ENCODE peak calls at places on chromosomes 5 and 9, in seven cellular contexts. One of them, this sample, is unnamed.

GRCh38 chr5:168198359-168198758 is 93.1 kb upstream of the WWC1 start:
- DNase-seq in ovary: no peak
- DNase-seq in upper lobe of left lung: no peak
- DNase-seq in fibroblast of the aortic adventitia: no peak
- DNase-seq in thyroid gland: no peak
- DNase-seq in mammary epithelial cell: no peak
- DNase-seq in osteoblast: no peak
- DNase-seq in this sample: no peak

GRCh38 chr5:1480217-1480616 is 35.0 kb upstream of the SLC6A3 start:
- DNase-seq in ovary: no peak
- DNase-seq in upper lobe of left lung: peak
- DNase-seq in fibroblast of the aortic adventitia: no peak
- DNase-seq in thyroid gland: no peak
- DNase-seq in mammary epithelial cell: no peak
- DNase-seq in osteoblast: peak
- DNase-seq in this sample: no peak

GRCh38 chr9:135885100-135885853 is 22.1 kb downstream of the CAMSAP1 start:
- DNase-seq in ovary: no peak
- DNase-seq in upper lobe of left lung: no peak
- DNase-seq in fibroblast of the aortic adventitia: peak
- DNase-seq in thyroid gland: no peak
- DNase-seq in mammary epithelial cell: no peak
- DNase-seq in osteoblast: peak
- DNase-seq in this sample: no peak

GRCh38 chr5:107424461-107424860 is 246.3 kb downstream of the EFNA5 start:
- DNase-seq in ovary: no peak
- DNase-seq in upper lobe of left lung: no peak
- DNase-seq in fibroblast of the aortic adventitia: peak
- DNase-seq in thyroid gland: no peak
- DNase-seq in mammary epithelial cell: no peak
- DNase-seq in osteoblast: no peak
- DNase-seq in this sample: no peak

GRCh38 chr9:463455-464125 is 248.9 kb downstream of the DOCK8 start:
- DNase-seq in ovary: no peak
- DNase-seq in upper lobe of left lung: no peak
- DNase-seq in fibroblast of the aortic adventitia: no peak
- DNase-seq in thyroid gland: no peak
- DNase-seq in mammary epithelial cell: no peak
- DNase-seq in osteoblast: no peak
- DNase-seq in this sample: no peak

GRCh38 chr9:42852133-42852532 is 668.7 kb downstream of the SPATA31A6 start:
- DNase-seq in ovary: no peak
- DNase-seq in upper lobe of left lung: peak
- DNase-seq in fibroblast of the aortic adventitia: peak
- DNase-seq in thyroid gland: peak
- DNase-seq in mammary epithelial cell: peak
- DNase-seq in osteoblast: peak
- DNase-seq in this sample: peak

GRCh38 chr9:116156621-116157314 is 3.2 kb downstream of the PAPPA start:
- DNase-seq in ovary: peak
- DNase-seq in upper lobe of left lung: peak
- DNase-seq in fibroblast of the aortic adventitia: peak
- DNase-seq in thyroid gland: peak
- DNase-seq in mammary epithelial cell: no peak
- DNase-seq in osteoblast: peak
- DNase-seq in this sample: no peak

GRCh38 chr9:18490591-18491370 is 16.8 kb downstream of the ADAMTSL1 start:
- DNase-seq in ovary: peak
- DNase-seq in upper lobe of left lung: no peak
- DNase-seq in fibroblast of the aortic adventitia: peak
- DNase-seq in thyroid gland: no peak
- DNase-seq in mammary epithelial cell: peak
- DNase-seq in osteoblast: no peak
- DNase-seq in this sample: peak

GRCh38 chr5:86968311-86968753 is 299.4 kb upstream of the RASA1 start:
- DNase-seq in ovary: no peak
- DNase-seq in upper lobe of left lung: no peak
- DNase-seq in fibroblast of the aortic adventitia: peak
- DNase-seq in thyroid gland: peak
- DNase-seq in mammary epithelial cell: peak
- DNase-seq in osteoblast: peak
- DNase-seq in this sample: peak

GRCh38 chr5:88398316-88398715 is 129.7 kb upstream of the TMEM161B start:
- DNase-seq in ovary: no peak
- DNase-seq in upper lobe of left lung: no peak
- DNase-seq in fibroblast of the aortic adventitia: no peak
- DNase-seq in thyroid gland: no peak
- DNase-seq in mammary epithelial cell: no peak
- DNase-seq in osteoblast: no peak
- DNase-seq in this sample: no peak

GRCh38 chr5:96470825-96471224 is 37.8 kb upstream of the PCSK1 start:
- DNase-seq in ovary: no peak
- DNase-seq in upper lobe of left lung: no peak
- DNase-seq in fibroblast of the aortic adventitia: no peak
- DNase-seq in thyroid gland: no peak
- DNase-seq in mammary epithelial cell: no peak
- DNase-seq in osteoblast: no peak
- DNase-seq in this sample: no peak

GRCh38 chr9:121559183-121559582 is 59.5 kb upstream of the GGTA1 start:
- DNase-seq in ovary: no peak
- DNase-seq in upper lobe of left lung: no peak
- DNase-seq in fibroblast of the aortic adventitia: peak
- DNase-seq in thyroid gland: peak
- DNase-seq in mammary epithelial cell: no peak
- DNase-seq in osteoblast: no peak
- DNase-seq in this sample: no peak

GRCh38 chr9:106769331-106769730 is 93.6 kb upstream of the ZNF462 start:
- DNase-seq in ovary: no peak
- DNase-seq in upper lobe of left lung: no peak
- DNase-seq in fibroblast of the aortic adventitia: no peak
- DNase-seq in thyroid gland: no peak
- DNase-seq in mammary epithelial cell: no peak
- DNase-seq in osteoblast: no peak
- DNase-seq in this sample: no peak

GRCh38 chr5:159951387-159951786 is 35.1 kb downstream of the ADRA1B start:
- DNase-seq in ovary: no peak
- DNase-seq in upper lobe of left lung: no peak
- DNase-seq in fibroblast of the aortic adventitia: no peak
- DNase-seq in thyroid gland: no peak
- DNase-seq in mammary epithelial cell: no peak
- DNase-seq in osteoblast: no peak
- DNase-seq in this sample: no peak

GRCh38 chr5:177312649-177313181 is 1.0 kb upstream of the MXD3 start:
- DNase-seq in ovary: no peak
- DNase-seq in upper lobe of left lung: no peak
- DNase-seq in fibroblast of the aortic adventitia: no peak
- DNase-seq in thyroid gland: no peak
- DNase-seq in mammary epithelial cell: no peak
- DNase-seq in osteoblast: peak
- DNase-seq in this sample: no peak

GRCh38 chr5:172505840-172506638 is 51.7 kb upstream of the SH3PXD2B start:
- DNase-seq in ovary: no peak
- DNase-seq in upper lobe of left lung: no peak
- DNase-seq in fibroblast of the aortic adventitia: no peak
- DNase-seq in thyroid gland: no peak
- DNase-seq in mammary epithelial cell: no peak
- DNase-seq in osteoblast: no peak
- DNase-seq in this sample: no peak

GRCh38 chr5:62260510-62260909 is 45.5 kb upstream of the KIF2A start:
- DNase-seq in ovary: no peak
- DNase-seq in upper lobe of left lung: no peak
- DNase-seq in fibroblast of the aortic adventitia: peak
- DNase-seq in thyroid gland: no peak
- DNase-seq in mammary epithelial cell: no peak
- DNase-seq in osteoblast: peak
- DNase-seq in this sample: no peak

GRCh38 chr5:179154991-179155955 is 95.1 kb downstream of the ZNF354C start:
- DNase-seq in ovary: no peak
- DNase-seq in upper lobe of left lung: no peak
- DNase-seq in fibroblast of the aortic adventitia: no peak
- DNase-seq in thyroid gland: no peak
- DNase-seq in mammary epithelial cell: no peak
- DNase-seq in osteoblast: peak
- DNase-seq in this sample: no peak

GRCh38 chr5:98722188-98722587 is 51.3 kb upstream of the RGMB start:
- DNase-seq in ovary: no peak
- DNase-seq in upper lobe of left lung: no peak
- DNase-seq in fibroblast of the aortic adventitia: no peak
- DNase-seq in thyroid gland: no peak
- DNase-seq in mammary epithelial cell: no peak
- DNase-seq in osteoblast: no peak
- DNase-seq in this sample: no peak

GRCh38 chr9:77498891-77499290 is 149.2 kb downstream of the GNA14 start:
- DNase-seq in ovary: no peak
- DNase-seq in upper lobe of left lung: no peak
- DNase-seq in fibroblast of the aortic adventitia: peak
- DNase-seq in thyroid gland: no peak
- DNase-seq in mammary epithelial cell: no peak
- DNase-seq in osteoblast: no peak
- DNase-seq in this sample: no peak

GRCh38 chr9:83622433-83622813 is 520 bp upstream of the IDNK start:
- DNase-seq in ovary: no peak
- DNase-seq in upper lobe of left lung: no peak
- DNase-seq in fibroblast of the aortic adventitia: no peak
- DNase-seq in thyroid gland: no peak
- DNase-seq in mammary epithelial cell: no peak
- DNase-seq in osteoblast: no peak
- DNase-seq in this sample: no peak

GRCh38 chr5:155150012-155150411 is 136.5 kb downstream of the KIF4B start:
- DNase-seq in ovary: no peak
- DNase-seq in upper lobe of left lung: no peak
- DNase-seq in fibroblast of the aortic adventitia: no peak
- DNase-seq in thyroid gland: no peak
- DNase-seq in mammary epithelial cell: no peak
- DNase-seq in osteoblast: no peak
- DNase-seq in this sample: no peak

GRCh38 chr5:155144956-155145355 is 131.4 kb downstream of the KIF4B start:
- DNase-seq in ovary: no peak
- DNase-seq in upper lobe of left lung: no peak
- DNase-seq in fibroblast of the aortic adventitia: no peak
- DNase-seq in thyroid gland: no peak
- DNase-seq in mammary epithelial cell: no peak
- DNase-seq in osteoblast: no peak
- DNase-seq in this sample: no peak

GRCh38 chr5:155148694-155149093 is 135.1 kb downstream of the KIF4B start:
- DNase-seq in ovary: no peak
- DNase-seq in upper lobe of left lung: no peak
- DNase-seq in fibroblast of the aortic adventitia: no peak
- DNase-seq in thyroid gland: no peak
- DNase-seq in mammary epithelial cell: no peak
- DNase-seq in osteoblast: no peak
- DNase-seq in this sample: no peak

DNA sequence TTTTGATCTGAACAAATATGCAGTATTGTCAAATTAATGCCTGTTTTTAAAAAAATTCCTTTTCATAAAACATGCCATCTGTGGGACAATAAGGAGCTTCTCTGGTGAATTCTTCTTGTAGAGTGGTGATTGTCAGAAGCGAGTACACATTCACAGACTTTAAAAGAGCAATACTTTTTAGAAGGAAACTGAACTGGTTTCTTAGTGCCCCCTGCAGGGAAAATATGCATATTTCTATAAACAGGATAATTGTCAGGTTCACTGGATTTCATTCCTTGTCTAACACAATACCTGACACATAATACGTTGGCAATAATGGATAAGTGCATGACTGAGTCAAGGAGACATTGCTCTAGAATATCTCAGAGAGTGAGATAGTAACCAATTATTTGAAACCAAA is 133.7 kb downstream of the KIF4B start:
- DNase-seq in ovary: no peak
- DNase-seq in upper lobe of left lung: no peak
- DNase-seq in fibroblast of the aortic adventitia: peak
- DNase-seq in thyroid gland: no peak
- DNase-seq in mammary epithelial cell: no peak
- DNase-seq in osteoblast: peak
- DNase-seq in this sample: no peak
- TF ChIP-seq CTCF in ovary: peak
- TF ChIP-seq CTCF in upper lobe of left lung: no peak
- TF ChIP-seq CTCF in fibroblast of the aortic adventitia: no peak
- TF ChIP-seq CTCF in thyroid gland: peak
- TF ChIP-seq CTCF in mammary epithelial cell: peak
- TF ChIP-seq CTCF in osteoblast: peak
- TF ChIP-seq CTCF in this sample: peak

DNA sequence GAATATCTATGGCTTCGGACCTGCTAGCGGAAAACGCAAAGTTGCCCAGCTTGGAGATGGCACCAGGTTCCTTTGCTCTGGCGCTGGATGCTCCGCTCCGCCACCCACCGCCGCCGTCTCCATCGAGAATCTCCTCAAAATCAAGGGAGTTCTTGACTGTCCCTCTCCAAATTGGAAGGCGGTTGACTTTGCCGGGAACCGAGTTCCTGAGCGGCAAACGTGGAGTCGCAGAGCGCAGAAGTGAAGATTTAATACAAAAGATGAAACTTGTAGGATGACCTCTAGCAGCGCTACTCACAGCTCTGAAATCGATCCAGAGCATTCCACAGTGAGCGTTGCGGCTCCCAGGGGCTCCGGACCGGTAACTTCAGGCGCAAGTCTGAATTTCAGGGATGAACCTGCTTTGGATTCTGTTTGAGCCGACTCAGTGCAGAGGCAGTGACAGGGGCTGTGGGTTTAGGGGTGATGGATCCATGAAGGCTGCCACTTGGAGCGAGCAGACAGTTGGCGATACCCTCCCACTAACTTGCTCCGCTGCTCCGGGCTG is 1641.5 kb upstream of the C9orf72 start:
- DNase-seq in ovary: no peak
- DNase-seq in upper lobe of left lung: peak
- DNase-seq in fibroblast of the aortic adventitia: no peak
- DNase-seq in thyroid gland: peak
- DNase-seq in mammary epithelial cell: peak
- DNase-seq in osteoblast: no peak
- DNase-seq in this sample: no peak
- H3K4me3 ChIP-seq in ovary: peak
- H3K4me3 ChIP-seq in upper lobe of left lung: peak
- H3K4me3 ChIP-seq in fibroblast of the aortic adventitia: no peak
- H3K4me3 ChIP-seq in thyroid gland: peak
- H3K4me3 ChIP-seq in mammary epithelial cell: peak
- H3K4me3 ChIP-seq in osteoblast: no peak
- H3K4me3 ChIP-seq in this sample: peak

GRCh38 chr5:37926732-37927131 is 86.9 kb upstream of the GDNF start:
- DNase-seq in ovary: no peak
- DNase-seq in upper lobe of left lung: no peak
- DNase-seq in fibroblast of the aortic adventitia: peak
- DNase-seq in thyroid gland: no peak
- DNase-seq in mammary epithelial cell: peak
- DNase-seq in osteoblast: no peak
- DNase-seq in this sample: no peak
- TF ChIP-seq CTCF in ovary: no peak
- TF ChIP-seq CTCF in upper lobe of left lung: no peak
- TF ChIP-seq CTCF in fibroblast of the aortic adventitia: no peak
- TF ChIP-seq CTCF in thyroid gland: no peak
- TF ChIP-seq CTCF in mammary epithelial cell: peak
- TF ChIP-seq CTCF in osteoblast: no peak
- TF ChIP-seq CTCF in this sample: no peak

DNA sequence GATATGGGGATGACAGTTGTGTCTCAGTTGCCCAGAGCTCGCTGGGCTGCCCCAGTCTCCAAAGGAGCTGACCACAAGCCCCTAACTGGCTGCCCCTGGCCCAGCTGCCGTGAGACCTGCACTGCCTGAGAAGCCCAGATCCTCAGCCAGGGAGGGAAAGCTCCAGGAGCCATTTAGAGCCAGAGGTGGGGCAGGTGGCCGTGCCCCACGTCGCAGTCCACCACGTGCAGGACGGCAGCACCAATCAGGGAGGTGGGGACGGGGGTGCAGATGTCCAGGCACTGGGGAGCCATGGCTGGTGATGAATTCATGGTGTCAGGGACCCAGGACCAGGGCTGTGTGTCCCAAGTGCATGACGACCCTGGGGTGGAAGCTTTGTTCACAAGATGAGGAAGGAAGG is 13.4 kb downstream of the PRRX2 start:
- DNase-seq in ovary: no peak
- DNase-seq in upper lobe of left lung: no peak
- DNase-seq in fibroblast of the aortic adventitia: no peak
- DNase-seq in thyroid gland: no peak
- DNase-seq in mammary epithelial cell: no peak
- DNase-seq in osteoblast: peak
- DNase-seq in this sample: no peak
- H3K4me3 ChIP-seq in ovary: no peak
- H3K4me3 ChIP-seq in upper lobe of left lung: no peak
- H3K4me3 ChIP-seq in fibroblast of the aortic adventitia: no peak
- H3K4me3 ChIP-seq in thyroid gland: no peak
- H3K4me3 ChIP-seq in mammary epithelial cell: no peak
- H3K4me3 ChIP-seq in osteoblast: no peak
- H3K4me3 ChIP-seq in this sample: no peak

This sample was measured in epithelial cell of proximal tubule.